ENCODE peak calls at places on chromosomes 4 and X, in six cellular contexts. E is thyroid gland; R is H1; B is CD8-positive, alpha-beta T cell; W is brain microvascular endothelial cell; Q is psoas muscle. S is an unnamed sample.

GRCh38 chr4:89221175-89221867 is 86.3 kb downstream of the GPRIN3 start:
- DNase-seq in E (no peak), R (no peak), B (no peak), W (no peak), Q (no peak), S (no peak)

GRCh38 chrX:54473993-54474859 is 21.8 kb downstream of the FGD1 start:
- DNase-seq in E (no peak), R (no peak), B (no peak), W (no peak), Q (no peak), S (no peak)

GRCh38 chr4:145619639-145619996 is 433 bp downstream of the MMAA start:
- DNase-seq in E (peak), R (no peak), B (peak), W (peak), Q (peak), S (peak)

GRCh38 chr4:76753814-76754213 is 144.1 kb downstream of the SOWAHB start:
- DNase-seq in E (no peak), R (no peak), B (no peak), W (peak), Q (no peak), S (no peak)

GRCh38 chrX:119512145-119512800 is 44.0 kb downstream of the SLC25A5 start:
- DNase-seq in E (peak), R (no peak), B (no peak), W (peak), Q (peak), S (peak)

GRCh38 chr4:74758521-74758920 is 35.8 kb downstream of the BTC start:
- DNase-seq in E (no peak), R (no peak), B (no peak), W (no peak), Q (no peak), S (no peak)

GRCh38 chr4:153465583-153465921 is 608 bp upstream of the TMEM131L start:
- DNase-seq in E (peak), R (peak), B (peak), W (peak), Q (peak), S (peak)

GRCh38 chrX:19440713-19441112 is 74.6 kb downstream of the MAP3K15 start:
- DNase-seq in E (no peak), R (no peak), B (no peak), W (peak), Q (no peak), S (no peak)

GRCh38 chrX:107936434-107936730 is 45.8 kb downstream of the TEX13B start:
- DNase-seq in E (no peak), R (no peak), B (no peak), W (no peak), Q (no peak), S (no peak)

GRCh38 chr4:84706286-84706685 is 123.4 kb downstream of the CDS1 start:
- DNase-seq in E (no peak), R (no peak), B (no peak), W (no peak), Q (no peak), S (no peak)

GRCh38 chr4:119739796-119740195 is 111.2 kb upstream of the PDE5A start:
- DNase-seq in E (no peak), R (no peak), B (no peak), W (no peak), Q (no peak), S (no peak)

GRCh38 chrX:22109442-22109841 is 77.3 kb downstream of the PHEX start:
- DNase-seq in E (no peak), R (no peak), B (no peak), W (peak), Q (no peak), S (no peak)

GRCh38 chrX:19625612-19626011 is 110.3 kb upstream of the MAP3K15 start:
- DNase-seq in E (peak), R (no peak), B (peak), W (no peak), Q (no peak), S (no peak)

GRCh38 chr4:38154681-38155588 is 194.7 kb downstream of the PTTG2 start:
- DNase-seq in E (peak), R (no peak), B (no peak), W (no peak), Q (peak), S (peak)

GRCh38 chr4:163063891-163064290 is 102.8 kb downstream of the NAF1 start:
- DNase-seq in E (no peak), R (no peak), B (no peak), W (peak), Q (no peak), S (no peak)

GRCh38 chrX:10360121-10360520 is 203.3 kb downstream of the CLCN4 start:
- DNase-seq in E (no peak), R (no peak), B (no peak), W (no peak), Q (peak), S (no peak)

GRCh38 chrX:13064599-13065143 is 20.3 kb upstream of the FAM9C start:
- DNase-seq in E (no peak), R (no peak), B (no peak), W (peak), Q (peak), S (no peak)

GRCh38 chr4:48787031-48787430 is 7.0 kb upstream of the FRYL start:
- DNase-seq in E (no peak), R (no peak), B (no peak), W (no peak), Q (no peak), S (no peak)

GRCh38 chr4:109648266-109648996 is 54.8 kb downstream of the CASP6 start:
- DNase-seq in E (no peak), R (no peak), B (peak), W (peak), Q (no peak), S (no peak)

GRCh38 chr4:53574528-53574927 is 16.8 kb downstream of the LNX1 start:
- DNase-seq in E (no peak), R (no peak), B (no peak), W (no peak), Q (no peak), S (no peak)

GRCh38 chrX:76555816-76556215 is 128.3 kb downstream of the MAGEE1 start:
- DNase-seq in E (no peak), R (peak), B (no peak), W (peak), Q (no peak), S (no peak)

GRCh38 chr4:38356686-38357085 is 307.3 kb upstream of the KLF3 start:
- DNase-seq in E (no peak), R (no peak), B (no peak), W (no peak), Q (no peak), S (no peak)

GRCh38 chr4:42152507-42153504 is at the start of gene BEND4:
- DNase-seq in E (no peak), R (peak), B (no peak), W (no peak), Q (no peak), S (peak)

GRCh38 chr4:76898385-76898692 is 395 bp upstream of the SOWAHB start:
- DNase-seq in E (no peak), R (no peak), B (no peak), W (no peak), Q (no peak), S (no peak)

GRCh38 chr4:41323706-41324105 is 67.0 kb downstream of the UCHL1 start:
- DNase-seq in E (no peak), R (no peak), B (no peak), W (no peak), Q (no peak), S (no peak)

GRCh38 chr4:66575024-66575696 is 904.9 kb upstream of the EPHA5 start:
- DNase-seq in E (no peak), R (no peak), B (no peak), W (peak), Q (no peak), S (no peak)

GRCh38 chrX:18422886-18423285 is 2.5 kb upstream of the CDKL5 start:
- DNase-seq in E (no peak), R (no peak), B (no peak), W (no peak), Q (no peak), S (no peak)

GRCh38 chrX:38189431-38190128 is 31.1 kb downstream of the SRPX start:
- DNase-seq in E (no peak), R (no peak), B (no peak), W (no peak), Q (no peak), S (no peak)

GRCh38 chrX:38192007-38192625 is 28.6 kb downstream of the SRPX start:
- DNase-seq in E (peak), R (peak), B (no peak), W (no peak), Q (no peak), S (no peak)
- TF ChIP-seq CTCF in E (peak), R (peak), B (no peak), W (peak), Q (peak), S (peak)

DNA sequence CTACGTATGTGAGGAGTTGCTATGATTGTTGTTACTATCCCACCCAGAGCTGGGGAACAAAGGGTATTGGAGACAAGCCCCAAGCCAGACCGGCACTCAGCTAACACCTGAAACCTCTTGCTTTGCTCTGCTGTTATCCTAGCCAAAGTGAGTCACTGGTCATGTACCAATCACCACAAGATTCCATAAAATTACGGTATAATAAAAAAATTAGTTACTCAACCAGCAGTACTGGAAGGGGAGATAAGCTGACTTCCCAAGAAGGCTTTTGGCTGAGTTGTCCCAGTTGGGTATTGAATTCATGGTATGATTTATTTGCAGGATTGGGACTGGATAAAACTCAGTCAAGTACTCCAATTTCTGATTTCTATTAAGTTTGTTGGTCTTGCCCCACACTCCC is 5.3 kb downstream of the EDA2R start:
- DNase-seq in E (no peak), R (no peak), B (no peak), W (peak), Q (no peak), S (no peak)
- H3K4me3 ChIP-seq in E (no peak), R (no peak), B (no peak), W (no peak), Q (no peak), S (no peak)

GRCh38 chr4:184450045-184450444 is 24.3 kb downstream of the IRF2 start:
- DNase-seq in E (no peak), R (no peak), B (no peak), W (peak), Q (no peak), S (no peak)
- H3K27ac ChIP-seq in E (no peak), R (no peak), B (no peak), W (peak), Q (peak), S (peak)

DNA sequence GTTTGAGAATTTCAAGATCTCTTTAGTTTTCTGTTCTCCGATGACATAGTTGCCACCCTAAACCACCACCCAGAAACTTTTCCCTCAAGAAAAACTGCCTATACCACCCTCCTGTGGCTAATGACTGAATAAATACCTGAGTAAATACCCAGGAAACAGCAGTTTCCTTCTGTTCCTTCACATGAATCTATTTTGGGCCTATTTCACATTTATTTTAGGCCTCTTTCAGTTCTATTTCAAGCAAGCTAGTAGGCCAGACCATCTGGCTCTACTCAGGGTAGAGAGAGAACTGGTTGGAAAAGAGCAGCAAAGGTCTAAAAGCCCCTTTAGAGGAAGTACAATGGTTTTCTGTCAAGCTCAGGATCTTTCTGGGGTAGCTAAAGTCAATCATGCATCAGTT is 23.4 kb downstream of the ARHGEF9 start:
- DNase-seq in E (no peak), R (no peak), B (no peak), W (no peak), Q (no peak), S (no peak)
- TF ChIP-seq CTCF in E (peak), R (no peak), B (peak), W (peak), Q (no peak), S (no peak)

DNA sequence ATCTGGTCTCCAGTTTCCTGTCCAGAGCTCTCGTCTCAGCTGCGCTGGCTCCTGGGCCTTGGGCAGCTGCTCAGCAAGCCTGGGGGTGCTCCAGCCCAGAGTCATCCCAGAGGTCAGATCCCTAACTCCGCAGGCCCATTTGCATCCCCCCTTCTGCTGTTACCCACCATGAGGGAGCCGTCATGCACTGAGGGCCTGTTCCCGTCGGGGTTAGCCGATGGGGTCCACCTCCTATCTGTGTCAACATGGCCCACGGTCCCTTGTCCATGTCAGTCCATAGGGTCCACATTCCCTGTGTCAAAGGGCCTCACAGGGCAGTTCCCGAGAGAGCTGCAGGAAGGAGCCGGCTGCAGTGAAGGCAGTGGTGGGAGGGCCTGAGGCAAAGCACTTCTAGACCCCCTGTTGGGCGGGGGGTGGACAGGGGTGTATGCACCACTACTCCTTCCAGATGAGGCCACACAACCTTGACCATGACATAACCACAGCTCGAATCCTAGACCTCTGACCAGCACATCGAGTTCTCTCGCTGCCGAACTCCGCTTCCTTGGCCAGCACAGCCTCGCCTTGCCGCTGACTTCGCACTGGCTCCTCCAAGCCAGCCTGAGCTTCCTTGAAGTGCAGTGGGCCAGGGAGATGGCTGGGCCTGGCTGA is 24.9 kb downstream of the WDR1 start:
- DNase-seq in E (no peak), R (no peak), B (peak), W (no peak), Q (peak), S (no peak)
- H3K4me3 ChIP-seq in E (no peak), R (no peak), B (no peak), W (no peak), Q (no peak), S (no peak)

DNA sequence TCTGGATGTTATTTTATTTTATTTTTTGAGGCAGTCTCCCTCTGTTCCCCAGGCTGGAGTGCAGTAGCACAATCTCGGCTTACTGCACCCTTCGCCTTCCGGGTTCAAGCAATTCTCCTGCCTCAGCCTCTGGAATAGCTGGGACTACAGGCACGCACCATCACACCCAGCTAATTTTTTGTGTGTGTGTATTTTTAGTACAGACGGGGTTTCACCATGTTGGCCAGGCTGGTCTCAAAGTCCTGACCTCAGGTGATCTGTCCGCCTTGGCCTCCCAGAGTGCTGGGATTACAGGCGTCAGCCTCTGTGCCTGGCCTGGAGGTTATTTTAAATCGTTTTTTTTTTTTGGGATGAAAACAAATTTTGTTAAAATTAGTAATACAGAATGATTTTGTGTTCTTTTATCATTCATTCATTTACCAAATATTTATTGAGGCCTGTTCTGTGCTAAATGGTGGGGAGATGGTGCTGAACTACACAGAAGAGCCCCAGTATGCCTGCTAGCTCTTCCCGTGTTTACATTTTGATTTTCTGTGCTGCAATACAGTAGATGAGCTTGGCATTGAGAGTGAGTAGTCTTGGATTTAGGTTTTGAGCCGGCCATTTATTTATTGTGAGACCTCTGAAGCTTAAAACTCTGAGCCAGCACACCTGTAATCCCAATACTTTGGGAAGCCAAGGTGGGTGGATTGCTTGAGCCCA is 22.7 kb downstream of the ADD1 start:
- DNase-seq in E (no peak), R (no peak), B (no peak), W (no peak), Q (peak), S (no peak)
- H3K27ac ChIP-seq in E (peak), R (no peak), B (no peak), W (peak), Q (peak), S (no peak)

DNA sequence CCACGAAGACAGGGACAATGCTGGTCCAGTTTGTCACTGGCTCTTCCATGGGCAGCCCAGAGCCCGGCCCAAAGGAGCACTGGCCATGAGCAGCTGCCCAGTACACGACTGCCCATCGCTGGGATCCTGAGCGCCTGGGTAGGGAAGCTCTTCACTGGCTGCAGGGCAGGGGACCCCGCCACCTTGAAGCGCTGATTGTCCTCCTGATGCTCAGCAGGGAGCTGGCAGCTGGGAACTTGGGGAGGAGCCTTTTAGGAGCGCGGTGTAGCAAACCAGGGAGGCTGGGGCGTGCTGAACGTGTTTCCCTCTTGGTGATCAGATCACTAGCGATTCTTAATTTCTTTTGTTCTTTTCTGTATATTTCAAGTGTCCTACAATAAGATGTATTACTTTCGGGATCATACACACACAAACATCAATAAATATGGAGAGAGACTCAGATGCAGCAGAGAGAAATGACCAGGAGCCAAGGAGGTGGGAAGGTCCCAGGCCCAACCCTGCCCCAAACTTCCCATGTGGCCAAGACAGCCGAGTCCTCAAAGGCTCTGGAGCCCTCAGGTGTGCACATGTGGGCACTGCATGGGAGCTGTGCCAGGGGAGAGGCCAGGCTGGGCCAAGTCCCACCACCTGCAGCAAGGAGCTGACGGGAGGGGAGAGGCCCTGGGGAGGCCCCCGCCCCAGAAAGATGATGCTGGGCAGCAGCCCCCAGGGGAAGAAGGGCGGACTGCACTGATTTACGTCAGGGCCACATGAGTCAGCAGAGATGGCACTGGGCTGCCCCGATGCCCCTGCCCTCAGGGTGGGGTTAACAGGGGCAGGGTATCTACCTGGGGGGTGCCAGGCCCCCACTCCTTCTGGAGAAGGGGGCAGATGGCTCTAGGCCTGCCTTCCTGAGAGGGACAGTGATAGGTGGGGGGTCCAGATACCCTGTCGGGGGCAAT is 1.6 kb downstream of the L1CAM start:
- DNase-seq in E (no peak), R (no peak), B (no peak), W (no peak), Q (peak), S (no peak)
- TF ChIP-seq CTCF in E (no peak), R (no peak), B (no peak), W (no peak), Q (no peak), S (no peak)

GRCh38 chr4:1194028-1194900 is 21.9 kb upstream of the SPON2 start:
- DNase-seq in E (peak), R (peak), B (no peak), W (no peak), Q (peak), S (peak)

GRCh38 chr4:1192091-1192492 is 19.7 kb upstream of the SPON2 start:
- DNase-seq in E (peak), R (no peak), B (peak), W (peak), Q (peak), S (peak)

GRCh38 chr4:1193206-1194027 is 21.0 kb upstream of the SPON2 start:
- DNase-seq in E (peak), R (no peak), B (peak), W (no peak), Q (peak), S (peak)

GRCh38 chr4:1192493-1193205 is 20.3 kb upstream of the SPON2 start:
- DNase-seq in E (peak), R (no peak), B (peak), W (no peak), Q (peak), S (peak)

DNA sequence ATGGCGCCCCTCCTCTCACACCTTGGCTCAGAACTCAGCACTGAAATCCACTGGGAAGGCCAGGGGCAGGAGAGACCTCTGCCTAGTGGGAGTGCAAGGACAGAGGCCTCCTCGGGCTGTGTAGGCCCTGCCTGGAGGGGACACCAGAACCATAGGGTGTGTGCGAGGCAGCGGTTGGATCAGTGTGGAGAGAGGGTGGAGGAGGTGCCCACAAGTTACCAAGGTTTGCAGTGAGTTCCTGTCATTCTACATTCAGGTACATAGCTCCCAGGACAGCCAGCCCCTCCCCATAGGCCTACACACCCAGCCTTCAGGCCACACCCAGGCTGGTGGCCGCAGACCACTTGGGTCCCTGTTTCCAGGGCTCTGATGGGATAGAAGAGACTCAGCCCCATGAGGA is 19.2 kb upstream of the SPON2 start:
- DNase-seq in E (no peak), R (no peak), B (no peak), W (no peak), Q (no peak), S (peak)
- H3K4me3 ChIP-seq in E (no peak), R (no peak), B (no peak), W (no peak), Q (no peak), S (no peak)

S was measured in colonic mucosa.